ENCODE peak calls at places on chromosomes 6 and 20, in six cellular contexts. J is effector CD4-positive, alpha-beta T cell; Y is CD4-positive, alpha-beta T cell; O is stimulated activated CD4-positive, alpha-beta T cell treated with anti-CD3 and anti-CD28 coated beads, Interleukin-1b, Interleukin-23, amount 100 ng/mL, for 1 hour; V is activated CD4-positive, alpha-beta T cell treated with anti-CD3 and anti-CD28 coated beads, Interleukin-2, amount 10 ng/mL, durations not matched to agents 24 days and 14 days; Z is T1000. W is an unnamed sample.

GRCh38 chr6:153043719-153044118 is 41.2 kb upstream of the MTRF1L start:
- DNase-seq in J (no peak), Y (no peak), O (no peak), V (no peak), Z (no peak), W (peak; percentile 22)

GRCh38 chr20:39252035-39252434 is 289.9 kb downstream of the DHX35 start:
- DNase-seq in J (no peak), Y (no peak), O (no peak), V (no peak), Z (no peak), W (no peak)

GRCh38 chr6:138979365-138979764 is 8.7 kb downstream of the REPS1 start:
- DNase-seq in J (no peak), Y (no peak), O (no peak), V (no peak), Z (no peak), W (no peak)

GRCh38 chr6:101716387-101716786 is 322.9 kb downstream of the GRIK2 start:
- DNase-seq in J (no peak), Y (no peak), O (no peak), V (no peak), Z (no peak), W (no peak)

GRCh38 chr6:169155481-169155880 is 98.2 kb downstream of the THBS2 start:
- DNase-seq in J (no peak), Y (no peak), O (no peak), V (no peak), Z (no peak), W (no peak)

GRCh38 chr6:147156218-147156617 is 48.0 kb upstream of the STXBP5 start:
- DNase-seq in J (no peak), Y (no peak), O (no peak), V (no peak), Z (no peak), W (no peak)

GRCh38 chr6:36204068-36204753 is 7.7 kb downstream of the BRPF3 start:
- DNase-seq in J (peak; percentile 35), Y (peak; percentile 47), O (no peak), V (peak; percentile 87), Z (no peak), W (no peak)

GRCh38 chr20:10171864-10172751 is 46.5 kb upstream of the SNAP25 start:
- DNase-seq in J (no peak), Y (no peak), O (peak; percentile 1), V (peak; percentile 59), Z (peak; percentile 74), W (peak; percentile 86)

GRCh38 chr6:41573268-41573667 is 27.1 kb downstream of the FOXP4 start:
- DNase-seq in J (no peak), Y (no peak), O (no peak), V (no peak), Z (no peak), W (no peak)

GRCh38 chr6:42555477-42556457 is 8.1 kb upstream of the UBR2 start:
- DNase-seq in J (no peak), Y (no peak), O (no peak), V (peak; percentile 78), Z (no peak), W (no peak)

GRCh38 chr6:166253277-166254229 is 54.6 kb downstream of the PRR18 start:
- DNase-seq in J (no peak), Y (peak; percentile 57), O (no peak), V (peak; percentile 72), Z (no peak), W (no peak)

GRCh38 chr20:6492396-6493055 is 275.0 kb upstream of the BMP2 start:
- DNase-seq in J (no peak), Y (no peak), O (no peak), V (no peak), Z (peak; percentile 46), W (no peak)

GRCh38 chr6:155273438-155273837 is 9.6 kb downstream of the CLDN20 start:
- DNase-seq in J (no peak), Y (no peak), O (no peak), V (no peak), Z (peak; percentile 60), W (no peak)

GRCh38 chr6:71886184-71887005 is at the start of gene RIMS1:
- DNase-seq in J (no peak), Y (no peak), O (no peak), V (no peak), Z (peak; percentile 49), W (no peak)

GRCh38 chr6:44257007-44257752 is at the start of gene SLC35B2:
- DNase-seq in J (peak; percentile 55), Y (peak; percentile 72), O (no peak), V (peak; percentile 93), Z (peak; percentile 79), W (no peak)

GRCh38 chr6:26312501-26313390 is 52.3 kb upstream of the BTN3A2 start:
- DNase-seq in J (peak; percentile 80), Y (peak; percentile 86), O (peak; percentile 68), V (peak; percentile 94), Z (no peak), W (no peak)

GRCh38 chr6:36957773-36958271 is 3.3 kb downstream of the PI16 start:
- DNase-seq in J (no peak), Y (peak; percentile 12), O (no peak), V (no peak), Z (no peak), W (no peak)

GRCh38 chr20:41181567-41181966 is 44.2 kb downstream of the PLCG1 start:
- DNase-seq in J (no peak), Y (peak; percentile 10), O (no peak), V (no peak), Z (no peak), W (no peak)

GRCh38 chr6:110873981-110874879 is at the start of gene AMD1:
- DNase-seq in J (peak; percentile 95), Y (peak; percentile 93), O (peak; percentile 83), V (peak; percentile 98), Z (peak; percentile 94), W (peak; percentile 90)

GRCh38 chr6:137978252-137978896 is 111.3 kb downstream of the TNFAIP3 start:
- DNase-seq in J (no peak), Y (no peak), O (no peak), V (peak; percentile 62), Z (peak; percentile 25), W (no peak)

GRCh38 chr20:18279231-18279630 is 9.1 kb upstream of the ZNF133 start:
- DNase-seq in J (no peak), Y (no peak), O (no peak), V (no peak), Z (no peak), W (no peak)

GRCh38 chr6:44058617-44059358 is 68.5 kb downstream of the MRPL14 start:
- DNase-seq in J (no peak), Y (no peak), O (no peak), V (no peak), Z (no peak), W (no peak)

GRCh38 chr6:157201083-157201482 is 122.2 kb downstream of the TMEM242 start:
- DNase-seq in J (no peak), Y (no peak), O (no peak), V (no peak), Z (no peak), W (no peak)

GRCh38 chr6:135269399-135270005 is 88.4 kb downstream of the MYB start:
- DNase-seq in J (no peak), Y (no peak), O (no peak), V (no peak), Z (no peak), W (no peak)

GRCh38 chr20:35166242-35166830 is 5.5 kb upstream of the PROCR start:
- DNase-seq in J (no peak), Y (no peak), O (no peak), V (no peak), Z (no peak), W (no peak)

GRCh38 chr6:44854712-44855111 is 467.2 kb downstream of the CDC5L start:
- DNase-seq in J (no peak), Y (no peak), O (no peak), V (no peak), Z (no peak), W (no peak)